ENCODE peak calls at places on chromosome 11, in nine cellular contexts. L, A, S, Z, Y, U, P, H and N are unnamed samples.

GRCh38 chr11:24234822-24235508 is 261.9 kb upstream of the LUZP2 start:
- DNase-seq in L (peak; percentile 65), A (no peak), S (no peak), Z (peak; percentile 1), Y (peak; percentile 20), U (peak; percentile 73), P (peak; percentile 22), H (no peak), N (peak; percentile 36)

GRCh38 chr11:64223001-64223651 is 2.9 kb downstream of the TRPT1 start:
- DNase-seq in L (no peak), A (no peak), S (no peak), Z (no peak), Y (peak; percentile 40), U (no peak), P (no peak), H (no peak), N (no peak)

GRCh38 chr11:15742626-15743243 is 613.6 kb downstream of the SOX6 start:
- DNase-seq in L (no peak), A (peak; percentile 82), S (no peak), Z (peak; percentile 50), Y (no peak), U (peak; percentile 3), P (no peak), H (no peak), N (no peak)

GRCh38 chr11:1927151-1928037 is 7.9 kb downstream of the TNNT3 start:
- DNase-seq in L (no peak), A (no peak), S (no peak), Z (no peak), Y (no peak), U (no peak), P (no peak), H (no peak), N (no peak)

GRCh38 chr11:68127791-68128681 is 6.8 kb upstream of the CHKA start:
- DNase-seq in L (peak; percentile 96), A (no peak), S (no peak), Z (peak; percentile 23), Y (no peak), U (peak; percentile 45), P (no peak), H (peak; percentile 45), N (peak; percentile 99)

GRCh38 chr11:30284836-30285235 is 38.1 kb upstream of the ARL14EP start:
- DNase-seq in L (no peak), A (no peak), S (no peak), Z (no peak), Y (no peak), U (no peak), P (no peak), H (no peak), N (no peak)

GRCh38 chr11:64763804-64764611 is 4.2 kb upstream of the PYGM start:
- DNase-seq in L (no peak), A (no peak), S (peak; percentile 92), Z (no peak), Y (no peak), U (no peak), P (no peak), H (no peak), N (peak; percentile 14)

GRCh38 chr11:65415499-65416340 is 6.9 kb upstream of the NEAT1 start:
- DNase-seq in L (no peak), A (no peak), S (no peak), Z (no peak), Y (no peak), U (no peak), P (no peak), H (no peak), N (peak; percentile 28)

GRCh38 chr11:102882389-102883024 is 7.7 kb upstream of the MMP12 start:
- DNase-seq in L (peak; percentile 4), A (no peak), S (no peak), Z (peak; percentile 6), Y (no peak), U (peak; percentile 17), P (peak; percentile 93), H (no peak), N (no peak)

GRCh38 chr11:120186799-120187591 is 23.8 kb upstream of the OAF start:
- DNase-seq in L (no peak), A (no peak), S (no peak), Z (no peak), Y (peak; percentile 78), U (no peak), P (peak; percentile 77), H (no peak), N (no peak)

GRCh38 chr11:117045196-117045595 is 53.0 kb downstream of the SIK3 start:
- DNase-seq in L (no peak), A (no peak), S (no peak), Z (no peak), Y (peak; percentile 69), U (peak; percentile 79), P (peak; percentile 66), H (no peak), N (no peak)

GRCh38 chr11:12329169-12329568 is 48.2 kb upstream of the PARVA start:
- DNase-seq in L (no peak), A (no peak), S (no peak), Z (no peak), Y (no peak), U (no peak), P (no peak), H (peak; percentile 5), N (no peak)

GRCh38 chr11:11036185-11037161 is 178.6 kb upstream of the ZBED5 start:
- DNase-seq in L (peak; percentile 83), A (peak; percentile 61), S (no peak), Z (peak; percentile 69), Y (peak; percentile 26), U (peak; percentile 64), P (peak; percentile 70), H (no peak), N (no peak)

GRCh38 chr11:128804481-128804880 is 62.6 kb downstream of the KCNJ1 start:
- DNase-seq in L (peak; percentile 26), A (no peak), S (no peak), Z (no peak), Y (no peak), U (no peak), P (peak; percentile 30), H (no peak), N (no peak)

GRCh38 chr11:31711137-31711536 is 100.0 kb downstream of the PAX6 start:
- DNase-seq in L (no peak), A (peak; percentile 21), S (no peak), Z (peak; percentile 46), Y (no peak), U (no peak), P (no peak), H (no peak), N (no peak)

GRCh38 chr11:114915871-114916270 is 237.5 kb downstream of the NXPE2 start:
- DNase-seq in L (peak; percentile 15), A (no peak), S (no peak), Z (no peak), Y (no peak), U (no peak), P (no peak), H (no peak), N (no peak)

GRCh38 chr11:96132437-96132836 is 208.5 kb upstream of the MTMR2 start:
- DNase-seq in L (no peak), A (no peak), S (no peak), Z (no peak), Y (no peak), U (no peak), P (no peak), H (no peak), N (no peak)

GRCh38 chr11:112459001-112459400 is 198.3 kb upstream of the PLET1 start:
- DNase-seq in L (no peak), A (no peak), S (no peak), Z (peak; percentile 45), Y (no peak), U (peak; percentile 21), P (peak; percentile 22), H (no peak), N (no peak)

GRCh38 chr11:45857834-45858492 is 10.7 kb downstream of the CRY2 start:
- DNase-seq in L (peak; percentile 95), A (no peak), S (no peak), Z (peak; percentile 96), Y (no peak), U (peak; percentile 95), P (peak; percentile 96), H (peak; percentile 21), N (no peak)

GRCh38 chr11:73493838-73494598 is 103.9 kb downstream of the FAM168A start:
- DNase-seq in L (peak; percentile 93), A (no peak), S (no peak), Z (peak; percentile 55), Y (no peak), U (peak; percentile 67), P (peak; percentile 81), H (no peak), N (peak; percentile 30)

GRCh38 chr11:94993400-94993943 is 20.0 kb downstream of the KDM4D start:
- DNase-seq in L (no peak), A (no peak), S (no peak), Z (no peak), Y (no peak), U (no peak), P (no peak), H (no peak), N (no peak)

GRCh38 chr11:44939673-44940072 is 11.0 kb downstream of the TP53I11 start:
- DNase-seq in L (peak; percentile 39), A (no peak), S (no peak), Z (no peak), Y (no peak), U (no peak), P (peak; percentile 38), H (no peak), N (no peak)

GRCh38 chr11:77729063-77729462 is 91.5 kb downstream of the RSF1 start:
- DNase-seq in L (no peak), A (no peak), S (no peak), Z (no peak), Y (no peak), U (no peak), P (no peak), H (no peak), N (peak; percentile 65)

GRCh38 chr11:6232899-6233298 is 1.5 kb downstream of the FHIP1B start:
- DNase-seq in L (no peak), A (no peak), S (no peak), Z (no peak), Y (no peak), U (no peak), P (peak; percentile 8), H (no peak), N (no peak)

GRCh38 chr11:77617892-77618291 is 19.7 kb downstream of the CLNS1A start:
- DNase-seq in L (peak; percentile 23), A (no peak), S (no peak), Z (no peak), Y (no peak), U (peak; percentile 52), P (no peak), H (no peak), N (no peak)

GRCh38 chr11:94973099-94973968 is at the start of the genes CWC15 and KDM4D:
- DNase-seq in L (peak; percentile 97), A (peak; percentile 59), S (peak; percentile 92), Z (peak; percentile 95), Y (peak; percentile 96), U (peak; percentile 94), P (peak; percentile 89), H (peak; percentile 87), N (peak; percentile 97)

GRCh38 chr11:63536669-63537292 is at the start of gene PLAAT4:
- DNase-seq in L (peak; percentile 79), A (no peak), S (peak; percentile 59), Z (peak; percentile 79), Y (peak; percentile 46), U (peak; percentile 84), P (peak; percentile 64), H (no peak), N (no peak)

GRCh38 chr11:45662665-45663485 is 2.5 kb downstream of the CHST1 start:
- DNase-seq in L (peak; percentile 90), A (no peak), S (no peak), Z (peak; percentile 90), Y (no peak), U (peak; percentile 94), P (peak; percentile 92), H (no peak), N (no peak)

GRCh38 chr11:59611570-59612565 is 3.7 kb downstream of the OSBP start:
- DNase-seq in L (peak; percentile 14), A (peak; percentile 3), S (no peak), Z (no peak), Y (peak; percentile 85), U (peak; percentile 28), P (peak; percentile 22), H (no peak), N (peak; percentile 46)

GRCh38 chr11:5380740-5381342 is 2.8 kb upstream of the OR51M1 start:
- DNase-seq in L (peak; percentile 75), A (peak; percentile 59), S (no peak), Z (peak; percentile 76), Y (peak; percentile 48), U (peak; percentile 71), P (peak; percentile 75), H (peak; percentile 9), N (peak; percentile 71)

GRCh38 chr11:8652140-8652539 is 30.3 kb downstream of the TRIM66 start:
- DNase-seq in L (peak; percentile 87), A (no peak), S (no peak), Z (peak; percentile 74), Y (no peak), U (peak; percentile 85), P (peak; percentile 98), H (no peak), N (no peak)